ENCODE peak calls at places on chromosomes 4 and X, in four cellular contexts. U is cardiac muscle cell, G is fibroblast of lung, Y is ascending aorta. O is an unnamed sample.

GRCh38 chr4:4436244-4436823 is 49.4 kb downstream of the NSG1 start:
- DNase-seq in U (no peak), G (no peak), Y (no peak), O (no peak)

GRCh38 chr4:98682719-98683118 is 24.3 kb upstream of the TSPAN5 start:
- DNase-seq in U (peak; percentile 37), G (peak; percentile 56), Y (no peak), O (no peak)

GRCh38 chr4:23952258-23952657 is 62.4 kb upstream of the PPARGC1A start:
- DNase-seq in U (no peak), G (no peak), Y (no peak), O (no peak)

GRCh38 chr4:184734758-184735157 is 862 bp upstream of the CENPU start:
- DNase-seq in U (no peak), G (no peak), Y (no peak), O (no peak)

GRCh38 chrX:11952176-11952720 is 186.0 kb upstream of the FRMPD4 start:
- DNase-seq in U (no peak), G (no peak), Y (no peak), O (peak; percentile 47)

GRCh38 chr4:83536649-83537352 is 893 bp downstream of the GPAT3 start:
- DNase-seq in U (no peak), G (no peak), Y (no peak), O (no peak)

GRCh38 chr4:48493485-48494100 is 3.5 kb downstream of the ZAR1 start:
- DNase-seq in U (peak; percentile 19), G (peak; percentile 11), Y (no peak), O (peak; percentile 21)

GRCh38 chr4:76753814-76754213 is 144.1 kb downstream of the SOWAHB start:
- DNase-seq in U (no peak), G (peak; percentile 97), Y (no peak), O (peak; percentile 48)

GRCh38 chr4:169256856-169257756 is 13.7 kb downstream of the SH3RF1 start:
- DNase-seq in U (no peak), G (no peak), Y (no peak), O (peak; percentile 27)

GRCh38 chrX:82648062-82648461 is 860.0 kb upstream of the POU3F4 start:
- DNase-seq in U (peak; percentile 1), G (peak; percentile 46), Y (no peak), O (no peak)

GRCh38 chrX:40176256-40176978 is 78.7 kb upstream of the BCOR start:
- DNase-seq in U (peak; percentile 81), G (no peak), Y (no peak), O (peak; percentile 64)

GRCh38 chrX:46805270-46805669 is 31.6 kb upstream of the RP2 start:
- DNase-seq in U (no peak), G (no peak), Y (no peak), O (no peak)

DNA sequence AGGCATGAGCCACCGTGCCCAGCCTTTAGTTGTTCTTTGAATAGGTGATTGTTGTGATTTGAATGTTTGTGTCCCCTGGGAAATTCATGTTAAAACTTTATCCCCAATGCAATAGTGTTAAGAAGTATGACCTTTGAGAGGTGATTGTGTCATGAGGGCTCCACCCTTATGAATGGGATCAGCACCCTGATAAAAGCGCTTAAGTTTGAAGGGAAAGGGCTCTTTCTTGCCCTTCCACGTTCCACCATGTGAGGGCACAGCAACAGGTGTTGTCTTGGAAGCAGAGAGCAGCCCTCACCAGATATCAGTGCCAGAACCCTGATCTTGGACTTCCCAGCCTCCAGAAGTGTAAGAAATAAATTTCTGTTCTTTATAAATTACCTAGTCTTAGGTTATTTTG is 33.7 kb upstream of the RP2 start:
- DNase-seq in U (no peak), G (peak; percentile 12), Y (no peak), O (peak; percentile 18)
- TF ChIP-seq CTCF in U (peak; percentile 15), G (peak; percentile 29), Y (no peak), O (peak; percentile 25)

GRCh38 chr4:85391568-85392410 is 83.2 kb upstream of the ARHGAP24 start:
- DNase-seq in U (no peak), G (no peak), Y (no peak), O (no peak)

GRCh38 chr4:85391011-85391410 is 83.9 kb upstream of the ARHGAP24 start:
- DNase-seq in U (no peak), G (peak; percentile 28), Y (no peak), O (no peak)

GRCh38 chr4:85398276-85398675 is 76.7 kb upstream of the ARHGAP24 start:
- DNase-seq in U (peak; percentile 8), G (peak; percentile 2), Y (no peak), O (no peak)

GRCh38 chr4:85393201-85393600 is 81.7 kb upstream of the ARHGAP24 start:
- DNase-seq in U (no peak), G (no peak), Y (no peak), O (no peak)
- TF ChIP-seq CTCF in U (no peak), G (no peak), Y (no peak), O (no peak)

GRCh38 chr4:140641105-140641555 is 72.4 kb upstream of the UCP1 start:
- DNase-seq in U (no peak), G (no peak), Y (no peak), O (no peak)

GRCh38 chr4:140633951-140634350 is 65.2 kb upstream of the UCP1 start:
- DNase-seq in U (no peak), G (no peak), Y (no peak), O (no peak)

GRCh38 chr4:140640150-140640748 is 71.5 kb upstream of the UCP1 start:
- DNase-seq in U (no peak), G (no peak), Y (no peak), O (no peak)

GRCh38 chr4:140635606-140636005 is 66.8 kb upstream of the UCP1 start:
- DNase-seq in U (peak; percentile 54), G (peak; percentile 3), Y (no peak), O (no peak)

GRCh38 chr4:140637836-140638235 is 69.1 kb upstream of the UCP1 start:
- DNase-seq in U (peak; percentile 40), G (peak; percentile 23), Y (no peak), O (peak; percentile 59)
- TF ChIP-seq CTCF in U (peak; percentile 57), G (peak; percentile 43), Y (no peak), O (peak; percentile 77)

GRCh38 chr4:152359208-152360044 is 176.5 kb downstream of the FBXW7 start:
- DNase-seq in U (no peak), G (no peak), Y (no peak), O (no peak)

GRCh38 chr4:152352645-152353116 is 183.2 kb downstream of the FBXW7 start:
- DNase-seq in U (peak; percentile 73), G (peak; percentile 96), Y (no peak), O (peak; percentile 98)

GRCh38 chr4:152360045-152360410 is 175.9 kb downstream of the FBXW7 start:
- DNase-seq in U (no peak), G (no peak), Y (no peak), O (peak; percentile 11)

GRCh38 chr4:152357206-152357605 is 178.7 kb downstream of the FBXW7 start:
- DNase-seq in U (no peak), G (peak; percentile 54), Y (no peak), O (no peak)

GRCh38 chr4:152356428-152357034 is 179.4 kb downstream of the FBXW7 start:
- DNase-seq in U (no peak), G (peak; percentile 18), Y (no peak), O (no peak)
- TF ChIP-seq CTCF in U (no peak), G (no peak), Y (no peak), O (peak; percentile 37)

GRCh38 chr4:7858498-7858897 is 81.2 kb downstream of the AFAP1 start:
- DNase-seq in U (no peak), G (no peak), Y (no peak), O (no peak)

GRCh38 chr4:7859350-7859749 is 80.3 kb downstream of the AFAP1 start:
- DNase-seq in U (no peak), G (no peak), Y (no peak), O (no peak)

GRCh38 chr4:7857238-7857701 is 82.4 kb downstream of the AFAP1 start:
- DNase-seq in U (peak; percentile 4), G (peak; percentile 92), Y (no peak), O (peak; percentile 74)

GRCh38 chr4:7855731-7856130 is 83.9 kb downstream of the AFAP1 start:
- DNase-seq in U (no peak), G (no peak), Y (no peak), O (no peak)

GRCh38 chr4:7857993-7858392 is 81.7 kb downstream of the AFAP1 start:
- DNase-seq in U (no peak), G (no peak), Y (no peak), O (no peak)
- TF ChIP-seq CTCF in U (no peak), G (no peak), Y (no peak), O (no peak)

GRCh38 chrX:85052207-85052606 is 48.5 kb downstream of the APOOL start:
- DNase-seq in U (no peak), G (peak; percentile 39), Y (no peak), O (no peak)

GRCh38 chrX:85051627-85052026 is 48.0 kb downstream of the APOOL start:
- DNase-seq in U (no peak), G (no peak), Y (no peak), O (no peak)

DNA sequence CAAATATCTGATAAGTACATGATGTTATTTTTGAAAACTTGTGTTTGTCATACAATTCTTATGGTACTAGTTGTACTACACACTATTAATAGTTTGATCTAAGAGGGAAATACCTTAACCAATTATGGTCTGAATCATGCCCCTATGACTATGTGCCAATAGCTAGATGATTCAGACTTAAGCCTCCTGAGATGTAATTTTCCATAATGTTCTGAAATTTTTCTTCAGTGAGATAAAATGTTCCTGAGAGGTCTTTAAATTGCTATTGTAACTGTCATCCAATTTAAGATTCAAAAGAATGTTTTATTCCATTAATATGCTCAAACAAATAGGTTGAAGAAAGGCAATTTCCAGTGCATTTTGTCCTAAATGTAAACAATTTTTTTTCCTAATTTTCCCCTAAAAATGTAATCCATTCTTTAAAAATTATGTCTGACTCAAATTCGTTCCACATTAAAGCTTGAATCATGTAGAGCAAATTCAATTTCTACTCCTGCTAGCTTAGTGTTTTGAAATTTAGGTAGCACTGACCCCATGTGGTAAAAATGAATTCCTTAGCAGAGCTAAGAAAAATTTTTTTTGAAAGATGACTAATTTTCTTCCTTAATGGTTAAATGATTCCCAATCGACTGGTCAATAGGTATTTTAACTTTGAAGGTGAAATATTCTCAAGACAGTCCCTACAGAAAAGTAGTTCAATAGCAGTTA is 49.1 kb downstream of the APOOL start:
- DNase-seq in U (no peak), G (peak; percentile 81), Y (no peak), O (peak; percentile 25)
- TF ChIP-seq CTCF in U (peak; percentile 31), G (peak; percentile 20), Y (peak; percentile 29), O (peak; percentile 46)

DNA sequence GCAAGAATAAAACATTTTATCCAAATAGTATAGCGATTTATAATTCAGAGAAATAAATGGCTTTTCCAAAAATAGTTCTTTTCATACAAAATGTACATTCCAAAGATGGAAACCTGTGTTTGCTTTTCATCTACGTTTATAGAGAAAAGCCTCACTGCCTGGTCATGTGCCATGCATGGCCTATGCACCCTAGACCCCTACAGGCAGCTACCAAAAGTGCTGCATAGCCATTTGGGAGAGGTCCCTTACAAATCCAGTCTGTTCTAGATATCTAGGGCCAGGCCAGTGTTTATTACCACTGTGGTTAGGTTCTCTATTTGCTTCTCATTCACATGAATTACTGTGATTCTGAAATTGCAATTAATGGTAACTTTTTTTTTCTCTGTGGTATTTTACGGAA is 17.2 kb downstream of the HMGB2 start:
- DNase-seq in U (peak; percentile 26), G (no peak), Y (no peak), O (peak; percentile 48)
- TF ChIP-seq CTCF in U (no peak), G (peak; percentile 34), Y (no peak), O (peak; percentile 42)

O was measured in A673.